ENCODE peak calls at places on chromosomes 4 and X, in seven cellular contexts. One of them, this sample, is unnamed.

GRCh38 chr4:155694100-155694785 is 27.6 kb downstream of the GUCY1A1 start:
- DNase-seq in fibroblast of lung: no peak
- DNase-seq in fibroblast of mammary gland: no peak
- DNase-seq in CD4-positive, CD25-positive, alpha-beta regulatory T cell: no peak
- DNase-seq in GM23248: no peak
- DNase-seq in GM06990: no peak
- DNase-seq in cardiac fibroblast: no peak
- DNase-seq in this sample: no peak

GRCh38 chrX:54817220-54817820 is 9.8 kb downstream of the MAGED2 start:
- DNase-seq in fibroblast of lung: peak; percentile 3
- DNase-seq in fibroblast of mammary gland: no peak
- DNase-seq in CD4-positive, CD25-positive, alpha-beta regulatory T cell: no peak
- DNase-seq in GM23248: no peak
- DNase-seq in GM06990: no peak
- DNase-seq in cardiac fibroblast: peak; percentile 4
- DNase-seq in this sample: peak; percentile 33

GRCh38 chr4:86055898-86056297 is 304.0 kb downstream of the MAPK10 start:
- DNase-seq in fibroblast of lung: no peak
- DNase-seq in fibroblast of mammary gland: peak; percentile 41
- DNase-seq in CD4-positive, CD25-positive, alpha-beta regulatory T cell: no peak
- DNase-seq in GM23248: peak; percentile 53
- DNase-seq in GM06990: no peak
- DNase-seq in cardiac fibroblast: no peak
- DNase-seq in this sample: no peak

GRCh38 chr4:151922306-151922705 is 161.5 kb upstream of the GATB start:
- DNase-seq in fibroblast of lung: no peak
- DNase-seq in fibroblast of mammary gland: peak; percentile 59
- DNase-seq in CD4-positive, CD25-positive, alpha-beta regulatory T cell: no peak
- DNase-seq in GM23248: peak; percentile 82
- DNase-seq in GM06990: no peak
- DNase-seq in cardiac fibroblast: peak; percentile 19
- DNase-seq in this sample: no peak

GRCh38 chr4:75512336-75513211 is 1.6 kb downstream of the RCHY1 start:
- DNase-seq in fibroblast of lung: peak; percentile 41
- DNase-seq in fibroblast of mammary gland: peak; percentile 65
- DNase-seq in CD4-positive, CD25-positive, alpha-beta regulatory T cell: no peak
- DNase-seq in GM23248: peak; percentile 63
- DNase-seq in GM06990: peak; percentile 25
- DNase-seq in cardiac fibroblast: peak; percentile 72
- DNase-seq in this sample: no peak

GRCh38 chrX:75278991-75279390 is 5.1 kb downstream of the UPRT start:
- DNase-seq in fibroblast of lung: no peak
- DNase-seq in fibroblast of mammary gland: no peak
- DNase-seq in CD4-positive, CD25-positive, alpha-beta regulatory T cell: no peak
- DNase-seq in GM23248: no peak
- DNase-seq in GM06990: no peak
- DNase-seq in cardiac fibroblast: peak; percentile 3
- DNase-seq in this sample: no peak

GRCh38 chr4:142016031-142016430 is 379.6 kb downstream of the IL15 start:
- DNase-seq in fibroblast of lung: no peak
- DNase-seq in fibroblast of mammary gland: no peak
- DNase-seq in CD4-positive, CD25-positive, alpha-beta regulatory T cell: no peak
- DNase-seq in GM23248: no peak
- DNase-seq in GM06990: no peak
- DNase-seq in cardiac fibroblast: no peak
- DNase-seq in this sample: no peak

GRCh38 chrX:30992381-30992904 is 79.4 kb downstream of the FTHL17 start:
- DNase-seq in fibroblast of lung: no peak
- DNase-seq in fibroblast of mammary gland: no peak
- DNase-seq in CD4-positive, CD25-positive, alpha-beta regulatory T cell: no peak
- DNase-seq in GM23248: no peak
- DNase-seq in GM06990: no peak
- DNase-seq in cardiac fibroblast: no peak
- DNase-seq in this sample: no peak

GRCh38 chr4:165965503-165965902 is 92.5 kb downstream of the TLL1 start:
- DNase-seq in fibroblast of lung: no peak
- DNase-seq in fibroblast of mammary gland: peak; percentile 16
- DNase-seq in CD4-positive, CD25-positive, alpha-beta regulatory T cell: no peak
- DNase-seq in GM23248: no peak
- DNase-seq in GM06990: no peak
- DNase-seq in cardiac fibroblast: peak; percentile 21
- DNase-seq in this sample: no peak

GRCh38 chr4:78584863-78585576 is 33.5 kb downstream of the ANXA3 start:
- DNase-seq in fibroblast of lung: no peak
- DNase-seq in fibroblast of mammary gland: peak; percentile 27
- DNase-seq in CD4-positive, CD25-positive, alpha-beta regulatory T cell: no peak
- DNase-seq in GM23248: peak; percentile 44
- DNase-seq in GM06990: no peak
- DNase-seq in cardiac fibroblast: peak; percentile 66
- DNase-seq in this sample: no peak

GRCh38 chrX:102767287-102767686 is 46.7 kb downstream of the GPRASP3 start:
- DNase-seq in fibroblast of lung: no peak
- DNase-seq in fibroblast of mammary gland: no peak
- DNase-seq in CD4-positive, CD25-positive, alpha-beta regulatory T cell: no peak
- DNase-seq in GM23248: no peak
- DNase-seq in GM06990: no peak
- DNase-seq in cardiac fibroblast: no peak
- DNase-seq in this sample: no peak

GRCh38 chr4:8263397-8263796 is 6.2 kb upstream of the HTRA3 start:
- DNase-seq in fibroblast of lung: no peak
- DNase-seq in fibroblast of mammary gland: no peak
- DNase-seq in CD4-positive, CD25-positive, alpha-beta regulatory T cell: no peak
- DNase-seq in GM23248: no peak
- DNase-seq in GM06990: no peak
- DNase-seq in cardiac fibroblast: no peak
- DNase-seq in this sample: no peak

GRCh38 chr4:183261953-183262775 is 57.9 kb downstream of the CLDN22 start:
- DNase-seq in fibroblast of lung: peak; percentile 80
- DNase-seq in fibroblast of mammary gland: peak; percentile 78
- DNase-seq in CD4-positive, CD25-positive, alpha-beta regulatory T cell: peak; percentile 26
- DNase-seq in GM23248: peak; percentile 88
- DNase-seq in GM06990: peak; percentile 14
- DNase-seq in cardiac fibroblast: peak; percentile 86
- DNase-seq in this sample: peak; percentile 80

GRCh38 chrX:28108186-28108945 is 127.1 kb upstream of the DCAF8L1 start:
- DNase-seq in fibroblast of lung: no peak
- DNase-seq in fibroblast of mammary gland: no peak
- DNase-seq in CD4-positive, CD25-positive, alpha-beta regulatory T cell: no peak
- DNase-seq in GM23248: no peak
- DNase-seq in GM06990: no peak
- DNase-seq in cardiac fibroblast: no peak
- DNase-seq in this sample: no peak

GRCh38 chr4:32472918-32473317 is 1752.7 kb downstream of the PCDH7 start:
- DNase-seq in fibroblast of lung: no peak
- DNase-seq in fibroblast of mammary gland: peak; percentile 5
- DNase-seq in CD4-positive, CD25-positive, alpha-beta regulatory T cell: no peak
- DNase-seq in GM23248: no peak
- DNase-seq in GM06990: no peak
- DNase-seq in cardiac fibroblast: peak; percentile 0
- DNase-seq in this sample: no peak

DNA sequence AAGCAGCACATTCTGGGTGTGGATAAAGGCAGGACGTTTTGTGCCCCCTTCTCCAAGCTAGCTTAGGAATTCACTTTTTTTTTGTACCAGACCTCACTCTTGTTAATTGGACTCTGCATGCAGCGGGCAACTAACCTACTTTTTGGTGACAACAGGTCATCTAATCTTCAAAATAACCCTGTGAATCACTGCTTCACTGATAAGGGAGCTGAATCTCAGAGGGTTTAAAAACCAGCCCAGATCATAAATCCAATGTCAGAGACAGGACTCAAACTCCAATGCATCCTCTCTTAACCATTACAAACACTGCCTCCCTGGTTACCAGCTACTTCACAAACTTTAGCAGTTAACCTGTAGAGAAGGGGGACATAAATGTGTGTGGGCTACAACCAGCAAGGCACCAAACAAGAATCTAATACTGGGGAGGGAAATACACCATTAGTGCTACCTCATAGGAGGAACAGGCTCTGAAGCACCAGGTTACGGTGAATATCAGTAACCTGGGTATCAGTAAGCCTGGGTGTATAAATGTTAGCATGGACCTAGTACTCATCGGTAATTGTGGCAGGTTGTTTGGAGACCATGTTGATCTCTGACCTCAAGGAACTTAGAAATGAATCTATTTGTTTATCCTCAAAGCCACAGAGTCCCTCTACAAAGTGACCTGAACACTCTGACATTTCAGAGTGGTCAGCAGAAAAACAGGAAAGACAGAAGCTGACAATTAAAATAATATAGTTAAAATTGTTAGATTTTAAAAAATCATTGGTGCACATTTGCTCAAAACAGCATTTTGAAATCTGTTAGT is 2.6 kb downstream of the TIFA start:
- DNase-seq in fibroblast of lung: no peak
- DNase-seq in fibroblast of mammary gland: no peak
- DNase-seq in CD4-positive, CD25-positive, alpha-beta regulatory T cell: no peak
- DNase-seq in GM23248: no peak
- DNase-seq in GM06990: no peak
- DNase-seq in cardiac fibroblast: no peak
- DNase-seq in this sample: no peak
- H3K4me3 ChIP-seq in fibroblast of lung: no peak overlapping the region
- H3K4me3 ChIP-seq in fibroblast of mammary gland: no peak overlapping the region
- H3K4me3 ChIP-seq in CD4-positive, CD25-positive, alpha-beta regulatory T cell: peak overlapping the region; percentile 95
- H3K4me3 ChIP-seq in GM23248: peak overlapping the region; percentile 89
- H3K4me3 ChIP-seq in GM06990: peak overlapping the region; percentile 78
- H3K4me3 ChIP-seq in cardiac fibroblast: no peak overlapping the region
- H3K4me3 ChIP-seq in this sample: peak overlapping the region; percentile 97

DNA sequence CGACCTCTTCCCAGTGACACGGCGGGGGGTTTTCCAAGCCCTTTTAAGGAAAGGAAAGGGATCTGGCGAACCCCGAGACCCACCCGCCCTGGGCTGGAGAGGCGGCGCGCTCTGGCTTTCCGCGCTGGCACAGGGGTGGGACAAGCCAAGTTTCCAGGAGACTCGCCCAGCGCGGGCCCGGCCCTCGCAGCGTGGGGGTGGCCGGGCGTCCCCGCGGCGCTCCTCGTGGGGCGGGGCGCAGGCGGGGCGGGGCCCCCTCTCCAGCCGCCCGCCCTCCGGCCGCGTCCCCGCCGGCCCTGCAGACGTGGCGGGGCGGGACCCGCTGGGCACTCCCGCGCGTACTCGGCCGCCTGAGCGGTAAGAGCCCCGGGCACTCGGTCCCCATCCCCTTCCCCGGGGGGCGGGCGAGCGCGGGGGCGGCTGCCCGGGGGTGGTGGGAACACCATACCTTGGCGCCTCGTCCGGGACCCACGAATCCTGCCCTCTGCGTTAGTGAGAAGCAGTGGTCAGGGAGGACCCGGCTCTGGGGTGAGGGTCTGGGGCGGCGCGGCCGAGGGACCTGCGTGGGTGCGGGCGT is at the start of gene FAM114A1:
- DNase-seq in fibroblast of lung: peak; percentile 86
- DNase-seq in fibroblast of mammary gland: peak; percentile 68
- DNase-seq in CD4-positive, CD25-positive, alpha-beta regulatory T cell: no peak
- DNase-seq in GM23248: peak; percentile 95
- DNase-seq in GM06990: peak; percentile 76
- DNase-seq in cardiac fibroblast: peak; percentile 78
- DNase-seq in this sample: peak; percentile 87
- H3K4me3 ChIP-seq in fibroblast of lung: peak within 1 kb of the TSS; percentile 92
- H3K4me3 ChIP-seq in fibroblast of mammary gland: peak within 1 kb of the TSS; percentile 83
- H3K4me3 ChIP-seq in CD4-positive, CD25-positive, alpha-beta regulatory T cell: no peak within 1 kb of the TSS
- H3K4me3 ChIP-seq in GM23248: peak within 1 kb of the TSS; percentile 90
- H3K4me3 ChIP-seq in GM06990: peak within 1 kb of the TSS; percentile 77
- H3K4me3 ChIP-seq in cardiac fibroblast: peak within 1 kb of the TSS; percentile 78
- H3K4me3 ChIP-seq in this sample: peak within 1 kb of the TSS; percentile 80

GRCh38 chrX:16120431-16120830 is 2.9 kb upstream of the GRPR start:
- DNase-seq in fibroblast of lung: no peak
- DNase-seq in fibroblast of mammary gland: no peak
- DNase-seq in CD4-positive, CD25-positive, alpha-beta regulatory T cell: no peak
- DNase-seq in GM23248: peak; percentile 1
- DNase-seq in GM06990: peak; percentile 55
- DNase-seq in cardiac fibroblast: no peak
- DNase-seq in this sample: no peak

GRCh38 chrX:16124201-16124600 is 836 bp downstream of the GRPR start:
- DNase-seq in fibroblast of lung: no peak
- DNase-seq in fibroblast of mammary gland: no peak
- DNase-seq in CD4-positive, CD25-positive, alpha-beta regulatory T cell: no peak
- DNase-seq in GM23248: no peak
- DNase-seq in GM06990: no peak
- DNase-seq in cardiac fibroblast: no peak
- DNase-seq in this sample: no peak

GRCh38 chrX:16125520-16126149 is 2.3 kb downstream of the GRPR start:
- DNase-seq in fibroblast of lung: no peak
- DNase-seq in fibroblast of mammary gland: no peak
- DNase-seq in CD4-positive, CD25-positive, alpha-beta regulatory T cell: no peak
- DNase-seq in GM23248: no peak
- DNase-seq in GM06990: no peak
- DNase-seq in cardiac fibroblast: no peak
- DNase-seq in this sample: no peak

GRCh38 chrX:16119353-16120220 is 3.8 kb upstream of the GRPR start:
- DNase-seq in fibroblast of lung: no peak
- DNase-seq in fibroblast of mammary gland: no peak
- DNase-seq in CD4-positive, CD25-positive, alpha-beta regulatory T cell: no peak
- DNase-seq in GM23248: no peak
- DNase-seq in GM06990: peak; percentile 79
- DNase-seq in cardiac fibroblast: no peak
- DNase-seq in this sample: no peak

GRCh38 chrX:16123222-16123786 is at the start of gene GRPR:
- DNase-seq in fibroblast of lung: peak; percentile 81
- DNase-seq in fibroblast of mammary gland: peak; percentile 85
- DNase-seq in CD4-positive, CD25-positive, alpha-beta regulatory T cell: peak; percentile 2
- DNase-seq in GM23248: peak; percentile 88
- DNase-seq in GM06990: peak; percentile 67
- DNase-seq in cardiac fibroblast: peak; percentile 83
- DNase-seq in this sample: no peak
- H3K4me3 ChIP-seq in fibroblast of lung: no peak within 1 kb of the TSS
- H3K4me3 ChIP-seq in fibroblast of mammary gland: no peak within 1 kb of the TSS
- H3K4me3 ChIP-seq in CD4-positive, CD25-positive, alpha-beta regulatory T cell: no peak within 1 kb of the TSS
- H3K4me3 ChIP-seq in GM23248: no peak within 1 kb of the TSS
- H3K4me3 ChIP-seq in GM06990: no peak within 1 kb of the TSS
- H3K4me3 ChIP-seq in cardiac fibroblast: no peak within 1 kb of the TSS
- H3K4me3 ChIP-seq in this sample: no peak within 1 kb of the TSS

GRCh38 chr4:72701987-72702819 is 133.2 kb upstream of the ADAMTS3 start:
- DNase-seq in fibroblast of lung: peak; percentile 65
- DNase-seq in fibroblast of mammary gland: peak; percentile 70
- DNase-seq in CD4-positive, CD25-positive, alpha-beta regulatory T cell: no peak
- DNase-seq in GM23248: peak; percentile 73
- DNase-seq in GM06990: no peak
- DNase-seq in cardiac fibroblast: peak; percentile 83
- DNase-seq in this sample: no peak
- H3K4me3 ChIP-seq in fibroblast of lung: peak overlapping the region; percentile 57
- H3K4me3 ChIP-seq in fibroblast of mammary gland: peak overlapping the region; percentile 60
- H3K4me3 ChIP-seq in CD4-positive, CD25-positive, alpha-beta regulatory T cell: peak overlapping the region; percentile 75
- H3K4me3 ChIP-seq in GM23248: peak overlapping the region; percentile 87
- H3K4me3 ChIP-seq in GM06990: peak overlapping the region; percentile 35
- H3K4me3 ChIP-seq in cardiac fibroblast: peak overlapping the region; percentile 25
- H3K4me3 ChIP-seq in this sample: peak overlapping the region; percentile 60

GRCh38 chr4:30714408-30715031 is 5.6 kb upstream of the PCDH7 start:
- DNase-seq in fibroblast of lung: peak; percentile 74
- DNase-seq in fibroblast of mammary gland: peak; percentile 55
- DNase-seq in CD4-positive, CD25-positive, alpha-beta regulatory T cell: no peak
- DNase-seq in GM23248: peak; percentile 68
- DNase-seq in GM06990: no peak
- DNase-seq in cardiac fibroblast: peak; percentile 72
- DNase-seq in this sample: no peak
- H3K4me3 ChIP-seq in fibroblast of lung: no peak overlapping the region
- H3K4me3 ChIP-seq in fibroblast of mammary gland: no peak overlapping the region
- H3K4me3 ChIP-seq in CD4-positive, CD25-positive, alpha-beta regulatory T cell: no peak overlapping the region
- H3K4me3 ChIP-seq in GM23248: no peak overlapping the region
- H3K4me3 ChIP-seq in GM06990: no peak overlapping the region
- H3K4me3 ChIP-seq in cardiac fibroblast: no peak overlapping the region
- H3K4me3 ChIP-seq in this sample: no peak overlapping the region

This sample was measured in coronary artery.